ENCODE peak calls at places on chromosomes 2 and 18, in five cellular contexts. One of them, this sample, is unnamed.
A peak's percentile ranks its signal among the peaks of the same experiment; 100 is the strongest.

GRCh38 chr18:77071711-77072292 is 60.8 kb downstream of the MBP start:
- DNase-seq in GM12865: peak; percentile 56
- DNase-seq in A549: peak; percentile 21
- DNase-seq in IMR-90: peak; percentile 100
- DNase-seq in lung: no peak
- DNase-seq in this sample: peak; percentile 97

GRCh38 chr18:59047321-59047991 is 92.2 kb upstream of the SEC11C start:
- DNase-seq in GM12865: no peak
- DNase-seq in A549: no peak
- DNase-seq in IMR-90: no peak
- DNase-seq in lung: no peak
- DNase-seq in this sample: no peak

GRCh38 chr18:53819174-53819573 is 405.3 kb downstream of the MBD2 start:
- DNase-seq in GM12865: no peak
- DNase-seq in A549: no peak
- DNase-seq in IMR-90: no peak
- DNase-seq in lung: no peak
- DNase-seq in this sample: no peak

GRCh38 chr2:112714331-112714730 is 6.5 kb upstream of the NT5DC4 start:
- DNase-seq in GM12865: no peak
- DNase-seq in A549: no peak
- DNase-seq in IMR-90: no peak
- DNase-seq in lung: no peak
- DNase-seq in this sample: no peak

GRCh38 chr2:226079677-226080076 is 680.2 kb downstream of the NYAP2 start:
- DNase-seq in GM12865: no peak
- DNase-seq in A549: no peak
- DNase-seq in IMR-90: peak; percentile 98
- DNase-seq in lung: no peak
- DNase-seq in this sample: peak; percentile 94

GRCh38 chr18:50819727-50820378 is at the start of gene MRO:
- DNase-seq in GM12865: peak; percentile 85
- DNase-seq in A549: peak; percentile 59
- DNase-seq in IMR-90: peak; percentile 60
- DNase-seq in lung: peak; percentile 83
- DNase-seq in this sample: peak; percentile 79

GRCh38 chr18:31943895-31944816 is 1.2 kb upstream of the TRAPPC8 start:
- DNase-seq in GM12865: no peak
- DNase-seq in A549: no peak
- DNase-seq in IMR-90: no peak
- DNase-seq in lung: no peak
- DNase-seq in this sample: no peak

GRCh38 chr2:42602218-42602936 is 33.9 kb downstream of the MTA3 start:
- DNase-seq in GM12865: peak; percentile 41
- DNase-seq in A549: no peak
- DNase-seq in IMR-90: no peak
- DNase-seq in lung: no peak
- DNase-seq in this sample: no peak

GRCh38 chr2:99544608-99545007 is 54.8 kb upstream of the REV1 start:
- DNase-seq in GM12865: no peak
- DNase-seq in A549: no peak
- DNase-seq in IMR-90: no peak
- DNase-seq in lung: no peak
- DNase-seq in this sample: no peak

GRCh38 chr2:28129955-28130695 is 239.6 kb downstream of the BABAM2 start:
- DNase-seq in GM12865: no peak
- DNase-seq in A549: no peak
- DNase-seq in IMR-90: peak; percentile 49
- DNase-seq in lung: no peak
- DNase-seq in this sample: peak; percentile 52

GRCh38 chr2:112033600-112033999 is 21.5 kb upstream of the TMEM87B start:
- DNase-seq in GM12865: no peak
- DNase-seq in A549: no peak
- DNase-seq in IMR-90: peak; percentile 27
- DNase-seq in lung: no peak
- DNase-seq in this sample: peak; percentile 69

GRCh38 chr2:30300456-30301221 is 69.3 kb downstream of the LBH start:
- DNase-seq in GM12865: no peak
- DNase-seq in A549: peak; percentile 21
- DNase-seq in IMR-90: peak; percentile 96
- DNase-seq in lung: no peak
- DNase-seq in this sample: no peak

GRCh38 chr2:240247241-240247867 is 106.9 kb upstream of the OTOS start:
- DNase-seq in GM12865: no peak
- DNase-seq in A549: no peak
- DNase-seq in IMR-90: no peak
- DNase-seq in lung: no peak
- DNase-seq in this sample: peak; percentile 70

GRCh38 chr2:196324212-196324611 is 152.8 kb upstream of the STK17B start:
- DNase-seq in GM12865: no peak
- DNase-seq in A549: no peak
- DNase-seq in IMR-90: peak; percentile 42
- DNase-seq in lung: no peak
- DNase-seq in this sample: peak; percentile 75

GRCh38 chr18:50953822-50954221 is 14.0 kb upstream of the ELAC1 start:
- DNase-seq in GM12865: no peak
- DNase-seq in A549: no peak
- DNase-seq in IMR-90: no peak
- DNase-seq in lung: no peak
- DNase-seq in this sample: no peak

GRCh38 chr2:207258191-207258991 is 92.6 kb upstream of the KLF7 start:
- DNase-seq in GM12865: no peak
- DNase-seq in A549: peak; percentile 66
- DNase-seq in IMR-90: peak; percentile 100
- DNase-seq in lung: peak; percentile 63
- DNase-seq in this sample: peak; percentile 100

GRCh38 chr2:119715409-119716295 is 36.7 kb downstream of the TMEM177 start:
- DNase-seq in GM12865: no peak
- DNase-seq in A549: no peak
- DNase-seq in IMR-90: no peak
- DNase-seq in lung: no peak
- DNase-seq in this sample: no peak
- H3K4me3 ChIP-seq in GM12865: no peak overlapping the region
- H3K4me3 ChIP-seq in A549: no peak overlapping the region
- H3K4me3 ChIP-seq in IMR-90: no peak overlapping the region
- H3K4me3 ChIP-seq in lung: no peak overlapping the region
- H3K4me3 ChIP-seq in this sample: no peak overlapping the region

DNA sequence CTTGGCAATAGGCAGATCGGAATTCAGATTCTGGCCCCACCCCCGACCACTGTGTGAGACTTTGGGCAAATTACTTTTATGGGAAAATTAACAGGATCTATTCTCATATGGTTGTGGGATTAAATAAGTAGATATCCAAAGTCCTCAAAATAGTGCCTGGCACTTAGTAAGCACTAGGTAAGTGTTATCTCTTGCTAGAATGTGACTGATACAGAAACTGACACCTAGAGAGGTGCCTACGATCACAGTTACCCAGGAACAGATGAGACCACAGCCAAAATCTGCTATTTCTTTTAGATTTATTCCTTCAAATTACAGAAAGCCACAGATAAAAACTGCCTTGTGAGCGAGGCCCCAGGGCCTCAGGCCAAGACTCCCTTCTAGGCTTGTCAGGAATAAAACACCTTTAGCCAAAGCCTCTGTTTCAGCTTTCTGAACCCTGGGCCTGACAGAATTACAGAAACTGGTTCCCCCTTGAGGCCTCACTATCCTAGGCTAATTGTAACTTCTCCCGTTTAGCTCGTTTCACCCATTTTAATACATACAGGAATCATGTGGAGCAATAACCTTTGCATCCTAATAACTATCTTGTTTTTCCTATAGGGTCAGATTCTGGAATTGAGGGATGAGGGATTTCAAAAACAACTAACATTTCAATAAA is 22.3 kb upstream of the CHMP1B start:
- DNase-seq in GM12865: no peak
- DNase-seq in A549: no peak
- DNase-seq in IMR-90: no peak
- DNase-seq in lung: no peak
- DNase-seq in this sample: no peak
- TF ChIP-seq CTCF in GM12865: no peak
- TF ChIP-seq CTCF in A549: no peak
- TF ChIP-seq CTCF in IMR-90: no peak
- TF ChIP-seq CTCF in lung: no peak
- TF ChIP-seq CTCF in this sample: no peak

DNA sequence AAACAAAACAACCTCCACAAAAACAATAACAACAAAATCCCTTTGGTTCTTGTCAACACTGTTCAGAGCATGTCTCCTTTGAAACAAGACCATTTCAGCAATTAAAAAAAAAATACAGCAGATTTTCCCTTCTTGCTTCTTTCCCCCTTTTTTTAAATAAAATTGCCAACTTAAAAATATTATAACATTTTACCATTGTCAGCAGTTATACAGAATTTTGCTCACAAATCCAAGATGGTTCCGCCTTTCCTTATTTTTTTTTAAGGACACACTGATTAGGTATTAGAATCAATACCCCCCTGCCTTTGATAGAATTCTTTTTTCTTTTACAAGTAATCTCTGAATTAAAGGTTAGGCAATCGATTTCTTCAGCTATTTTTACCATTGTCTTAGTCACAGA is 48.7 kb upstream of the FN1 start:
- DNase-seq in GM12865: no peak
- DNase-seq in A549: no peak
- DNase-seq in IMR-90: no peak
- DNase-seq in lung: no peak
- DNase-seq in this sample: no peak
- H3K4me3 ChIP-seq in GM12865: no peak overlapping the region
- H3K4me3 ChIP-seq in A549: no peak overlapping the region
- H3K4me3 ChIP-seq in IMR-90: no peak overlapping the region
- H3K4me3 ChIP-seq in lung: no peak overlapping the region
- H3K4me3 ChIP-seq in this sample: no peak overlapping the region

GRCh38 chr2:54050445-54050844 is 65.0 kb upstream of the ACYP2 start:
- DNase-seq in GM12865: no peak
- DNase-seq in A549: no peak
- DNase-seq in IMR-90: no peak
- DNase-seq in lung: no peak
- DNase-seq in this sample: no peak

GRCh38 chr2:54047076-54047475 is 68.3 kb upstream of the ACYP2 start:
- DNase-seq in GM12865: no peak
- DNase-seq in A549: no peak
- DNase-seq in IMR-90: no peak
- DNase-seq in lung: no peak
- DNase-seq in this sample: no peak

GRCh38 chr2:54052825-54053718 is 62.3 kb upstream of the ACYP2 start:
- DNase-seq in GM12865: peak; percentile 33
- DNase-seq in A549: no peak
- DNase-seq in IMR-90: no peak
- DNase-seq in lung: no peak
- DNase-seq in this sample: peak; percentile 44

GRCh38 chr2:54047658-54048057 is 67.8 kb upstream of the ACYP2 start:
- DNase-seq in GM12865: no peak
- DNase-seq in A549: no peak
- DNase-seq in IMR-90: no peak
- DNase-seq in lung: no peak
- DNase-seq in this sample: no peak

DNA sequence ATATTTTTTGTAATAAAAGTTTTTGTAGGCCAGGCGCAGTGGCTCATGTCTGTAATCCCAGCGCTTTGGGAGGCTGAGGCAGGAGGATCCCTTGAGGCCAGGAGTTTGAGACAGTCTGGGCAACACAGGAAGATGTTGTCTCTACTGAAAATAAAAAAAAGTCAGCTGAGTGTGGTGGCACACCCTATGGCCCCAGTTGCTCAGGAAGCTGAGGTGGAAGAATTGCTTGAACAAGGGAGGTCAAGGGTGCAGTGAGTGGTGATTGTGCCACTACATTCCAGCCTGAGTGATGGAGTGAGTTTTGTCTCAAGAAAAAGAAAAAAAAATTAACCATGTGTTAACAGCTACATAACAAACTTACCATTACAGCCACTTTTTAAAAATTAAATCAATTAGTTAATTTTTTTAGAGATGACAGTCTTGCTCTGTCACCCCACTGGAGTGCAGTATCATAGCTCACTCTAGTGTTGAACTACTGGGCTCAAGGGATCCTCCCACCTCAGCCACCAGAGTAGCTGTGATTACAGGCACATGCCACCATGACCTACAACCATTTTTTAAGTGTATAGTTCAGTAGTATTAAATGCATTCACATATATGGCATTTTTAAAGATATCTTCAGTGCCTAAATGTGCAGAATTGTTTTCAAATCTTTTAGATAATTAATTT is 67.2 kb upstream of the ACYP2 start:
- DNase-seq in GM12865: peak; percentile 5
- DNase-seq in A549: no peak
- DNase-seq in IMR-90: no peak
- DNase-seq in lung: no peak
- DNase-seq in this sample: no peak
- TF ChIP-seq CTCF in GM12865: no peak
- TF ChIP-seq CTCF in A549: no peak
- TF ChIP-seq CTCF in IMR-90: no peak
- TF ChIP-seq CTCF in lung: no peak
- TF ChIP-seq CTCF in this sample: no peak

DNA sequence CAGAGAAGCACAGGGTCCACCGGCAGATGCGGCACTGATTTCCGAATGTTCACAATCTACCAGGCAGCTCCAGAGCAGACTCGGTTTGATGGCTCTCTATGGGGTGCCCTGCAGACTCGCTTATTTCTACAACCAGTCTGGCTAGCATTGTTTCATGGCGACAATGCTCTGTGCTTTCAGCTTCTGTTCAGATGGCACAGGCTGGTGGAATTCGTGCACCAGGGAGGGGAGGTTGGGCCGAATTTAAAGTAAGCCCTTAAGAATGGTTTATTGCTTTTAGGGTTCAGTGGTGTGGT is 9.9 kb downstream of the MYT1L start:
- DNase-seq in GM12865: no peak
- DNase-seq in A549: no peak
- DNase-seq in IMR-90: no peak
- DNase-seq in lung: no peak
- DNase-seq in this sample: no peak
- H3K4me3 ChIP-seq in GM12865: no peak overlapping the region
- H3K4me3 ChIP-seq in A549: no peak overlapping the region
- H3K4me3 ChIP-seq in IMR-90: no peak overlapping the region
- H3K4me3 ChIP-seq in lung: no peak overlapping the region
- H3K4me3 ChIP-seq in this sample: no peak overlapping the region

DNA sequence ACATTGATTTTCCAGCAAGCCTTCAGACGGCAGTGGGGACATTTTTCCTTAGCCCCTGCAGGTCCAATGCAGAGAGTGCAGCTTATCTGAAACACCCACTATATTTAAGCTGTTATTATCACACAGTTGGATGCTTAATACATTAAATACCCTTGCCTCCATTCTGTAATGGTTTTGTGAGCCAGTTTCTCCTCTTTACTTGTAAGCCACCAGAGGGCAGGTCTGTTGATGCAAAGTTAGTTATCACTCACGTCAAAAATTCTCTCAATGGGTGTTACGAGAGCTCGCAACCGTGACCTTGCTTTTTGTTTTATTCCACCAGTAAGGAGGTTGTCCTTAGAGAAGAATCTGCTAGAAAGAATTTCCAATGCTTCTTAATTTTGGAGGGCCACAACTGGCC is 189.8 kb downstream of the INSIG2 start:
- DNase-seq in GM12865: no peak
- DNase-seq in A549: no peak
- DNase-seq in IMR-90: no peak
- DNase-seq in lung: no peak
- DNase-seq in this sample: no peak
- TF ChIP-seq CTCF in GM12865: no peak
- TF ChIP-seq CTCF in A549: no peak
- TF ChIP-seq CTCF in IMR-90: no peak
- TF ChIP-seq CTCF in lung: no peak
- TF ChIP-seq CTCF in this sample: peak; percentile 19